ENCODE peak calls at places on chromosome 18, in nine cellular contexts. Y, S, X, D, F, U, A, C and Z are unnamed samples.

GRCh38 chr18:73879328-73879727 is 268.3 kb downstream of the FBXO15 start:
- DNase-seq in C (no peak), F (no peak), X (no peak), S (no peak), D (no peak), A (no peak), Y (no peak), U (no peak), Z (no peak)

GRCh38 chr18:489244-490023 is 11.1 kb downstream of the COLEC12 start:
- DNase-seq in A (no peak), S (no peak), C (no peak), X (no peak), Y (no peak), U (no peak), F (no peak), D (no peak), Z (no peak)

GRCh38 chr18:7221424-7222155 is 9.3 kb upstream of the LRRC30 start:
- DNase-seq in Y (no peak), C (no peak), S (no peak), U (no peak), X (no peak), F (no peak), D (peak; percentile 79), A (peak; percentile 20), Z (peak; percentile 20)

GRCh38 chr18:9287037-9287436 is 47.5 kb upstream of the TWSG1 start:
- DNase-seq in Y (no peak), S (no peak), F (no peak), A (no peak), U (no peak), X (no peak), D (no peak), C (no peak), Z (no peak)

GRCh38 chr18:76446321-76446720 is 48.7 kb downstream of the ZNF516 start:
- DNase-seq in U (no peak), A (no peak), F (no peak), C (no peak), X (no peak), D (no peak), Y (no peak), S (no peak), Z (no peak)

GRCh38 chr18:79987566-79987965 is 797 bp downstream of the TXNL4A start:
- DNase-seq in S (no peak), Y (no peak), C (no peak), F (no peak), U (no peak), D (no peak), A (no peak), X (no peak), Z (no peak)

GRCh38 chr18:76005632-76006031 is 489.4 kb downstream of the ZNF516 start:
- DNase-seq in X (no peak), D (no peak), U (no peak), Y (no peak), A (no peak), S (no peak), C (no peak), F (no peak), Z (no peak)

GRCh38 chr18:8634508-8634907 is 25.3 kb downstream of the RAB12 start:
- DNase-seq in D (no peak), C (no peak), F (no peak), U (no peak), A (no peak), Y (no peak), S (no peak), X (no peak), Z (no peak)

GRCh38 chr18:24094561-24094960 is 44.3 kb upstream of the CABYR start:
- DNase-seq in F (no peak), X (no peak), A (no peak), D (no peak), C (no peak), Y (no peak), S (no peak), U (no peak), Z (no peak)

GRCh38 chr18:50190236-50190635 is 4.7 kb downstream of the MYO5B start:
- DNase-seq in S (no peak), D (no peak), A (no peak), X (no peak), C (no peak), F (no peak), Y (no peak), U (no peak), Z (no peak)

GRCh38 chr18:44636241-44636640 is 44.4 kb upstream of the SETBP1 start:
- DNase-seq in F (no peak), X (no peak), U (no peak), D (no peak), S (no peak), A (no peak), Y (no peak), C (no peak), Z (no peak)

GRCh38 chr18:9260388-9261380 is 73.9 kb upstream of the TWSG1 start:
- DNase-seq in S (no peak), C (no peak), U (no peak), A (no peak), D (no peak), Y (no peak), X (no peak), F (no peak), Z (no peak)

GRCh38 chr18:67425724-67426123 is 90.8 kb downstream of the DSEL start:
- DNase-seq in C (no peak), U (no peak), A (no peak), Y (no peak), S (no peak), D (peak; percentile 26), X (no peak), F (no peak), Z (no peak)

GRCh38 chr18:33821503-33821902 is 243.5 kb downstream of the ASXL3 start:
- DNase-seq in U (no peak), A (no peak), S (no peak), Y (no peak), D (peak; percentile 18), X (no peak), F (no peak), C (no peak), Z (no peak)

GRCh38 chr18:79953921-79954651 is 2.6 kb upstream of the SLC66A2 start:
- DNase-seq in D (peak; percentile 75), A (peak; percentile 81), C (peak; percentile 29), F (peak; percentile 77), X (no peak), Y (no peak), U (no peak), S (no peak), Z (no peak)

GRCh38 chr18:50494569-50494968 is 65.3 kb upstream of the MAPK4 start:
- DNase-seq in A (no peak), U (no peak), C (no peak), S (no peak), X (no peak), D (no peak), F (no peak), Y (no peak), Z (no peak)

GRCh38 chr18:36828157-36828629 is 609 bp downstream of the TPGS2 start:
- DNase-seq in U (no peak), A (peak; percentile 58), X (peak; percentile 60), D (peak; percentile 55), Y (no peak), S (peak; percentile 22), F (no peak), C (no peak), Z (peak; percentile 26)

GRCh38 chr18:6633370-6633769 is 96.1 kb upstream of the ARHGAP28 start:
- DNase-seq in Y (no peak), F (no peak), D (no peak), U (no peak), S (no peak), A (no peak), X (no peak), C (no peak), Z (no peak)

GRCh38 chr18:70256184-70256583 is 32.7 kb upstream of the SOCS6 start:
- DNase-seq in X (no peak), C (no peak), Y (no peak), S (no peak), D (no peak), A (no peak), F (no peak), U (no peak), Z (no peak)
- H3K27ac ChIP-seq in X (no peak overlapping the region), C (no peak overlapping the region), Y (no peak overlapping the region), S (no peak overlapping the region), D (no peak overlapping the region), A (no peak overlapping the region), F (no peak overlapping the region), U (no peak overlapping the region), Z (no peak overlapping the region)

DNA sequence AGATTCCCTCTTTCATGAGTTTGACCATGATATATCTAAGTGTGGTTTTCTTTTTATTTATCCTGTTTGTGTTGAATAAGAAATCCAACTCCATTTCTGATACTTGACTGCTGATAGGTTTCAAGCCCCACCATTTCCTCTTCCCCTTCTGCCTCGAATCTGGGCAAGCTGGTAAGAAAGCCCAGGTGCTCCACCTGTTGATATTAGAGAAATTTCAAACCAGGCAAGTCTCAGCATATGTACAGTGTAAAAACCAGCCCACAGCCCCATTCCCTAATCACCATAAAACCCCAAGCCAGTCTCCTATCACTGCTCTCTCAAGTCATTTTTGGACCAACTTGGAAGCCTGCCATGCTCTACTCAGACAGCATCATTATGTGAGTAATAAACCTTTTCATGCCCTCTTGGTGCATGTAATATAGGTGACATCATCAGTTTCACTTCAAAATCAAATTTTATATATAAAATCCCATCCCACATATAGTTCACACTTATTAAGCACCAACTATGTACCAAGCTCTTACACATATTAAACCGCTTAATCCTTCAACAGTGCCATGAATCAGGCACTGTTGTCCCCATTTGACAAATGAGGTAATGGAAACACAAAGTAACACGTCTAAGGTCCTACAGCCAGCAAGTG is 46.6 kb downstream of the SMAD2 start:
- DNase-seq in U (no peak), D (peak; percentile 13), C (no peak), S (no peak), A (peak; percentile 24), F (no peak), X (no peak), Y (no peak), Z (no peak)
- H3K27ac ChIP-seq in U (no peak overlapping the region), D (no peak overlapping the region), C (no peak overlapping the region), S (no peak overlapping the region), A (no peak overlapping the region), F (no peak overlapping the region), X (no peak overlapping the region), Y (no peak overlapping the region), Z (no peak overlapping the region)

DNA sequence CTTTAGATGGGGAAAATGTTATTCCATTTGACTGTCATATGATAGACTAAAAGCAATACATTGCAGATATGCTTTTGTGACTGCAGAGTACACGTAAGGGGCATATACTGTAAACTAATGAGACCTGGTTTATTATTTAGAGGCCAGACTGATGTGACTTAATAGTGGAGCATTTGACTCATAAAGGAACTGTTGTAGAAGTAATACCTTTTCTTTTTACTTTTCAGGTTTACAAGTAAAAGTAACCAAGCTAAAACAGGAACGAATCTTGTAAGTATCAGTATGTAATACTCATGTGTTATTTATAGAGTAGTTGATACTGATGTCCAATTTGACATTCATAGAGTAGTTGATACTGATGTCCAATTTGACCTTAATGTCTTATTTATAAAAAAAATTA is 13.1 kb downstream of the RBBP8 start:
- DNase-seq in C (no peak), U (no peak), Y (no peak), F (no peak), D (no peak), S (no peak), X (no peak), A (no peak), Z (no peak)
- H3K27ac ChIP-seq in C (no peak overlapping the region), U (no peak overlapping the region), Y (no peak overlapping the region), F (no peak overlapping the region), D (no peak overlapping the region), S (no peak overlapping the region), X (no peak overlapping the region), A (no peak overlapping the region), Z (no peak overlapping the region)

DNA sequence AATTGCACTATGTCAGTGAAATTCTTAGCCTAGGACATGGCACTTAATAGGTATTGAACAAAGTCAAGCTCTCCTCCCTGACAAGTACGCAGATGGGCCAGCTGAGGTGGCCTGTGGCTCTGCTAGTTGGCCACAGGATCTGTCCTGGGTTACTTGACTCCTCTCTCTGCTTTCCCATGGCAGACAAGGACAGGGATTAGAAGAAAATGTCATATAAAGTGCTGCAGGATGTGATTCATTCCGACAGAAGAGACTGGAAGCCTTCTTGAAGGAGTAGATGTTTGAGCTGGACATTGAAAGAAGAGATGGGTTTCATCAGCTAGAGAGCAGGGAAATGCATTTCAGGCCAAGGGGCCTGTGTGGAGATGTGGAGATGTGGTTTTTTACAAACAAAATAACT is 46.7 kb downstream of the SMAD7 start:
- DNase-seq in Y (no peak), F (no peak), C (no peak), S (no peak), A (no peak), U (no peak), X (peak; percentile 4), D (no peak), Z (no peak)
- H3K27ac ChIP-seq in Y (peak overlapping the region; percentile 98), F (no peak overlapping the region), C (no peak overlapping the region), S (peak overlapping the region; percentile 7), A (no peak overlapping the region), U (no peak overlapping the region), X (no peak overlapping the region), D (no peak overlapping the region), Z (no peak overlapping the region)